ENCODE peak calls at places on chromosomes 16 and 17, in seven cellular contexts. One of them, this sample, is unnamed.

GRCh38 chr16:75621170-75621477 is 2.0 kb downstream of the ADAT1 start:
- DNase-seq in upper lobe of left lung: no peak
- DNase-seq in activated CD4-positive, alpha-beta T cell treated with anti-CD3 and anti-CD28 coated beads for 36 hours: no peak
- DNase-seq in NCI-H2171 treated with DMSO at 0.1 percent for 48 hours: peak
- DNase-seq in heart right ventricle: no peak
- DNase-seq in T-helper 1 cell: no peak
- DNase-seq in SHP77: no peak
- DNase-seq in this sample: no peak

GRCh38 chr17:50157891-50158290 is 7.4 kb upstream of the PPP1R9B start:
- DNase-seq in upper lobe of left lung: no peak
- DNase-seq in activated CD4-positive, alpha-beta T cell treated with anti-CD3 and anti-CD28 coated beads for 36 hours: no peak
- DNase-seq in NCI-H2171 treated with DMSO at 0.1 percent for 48 hours: no peak
- DNase-seq in heart right ventricle: no peak
- DNase-seq in T-helper 1 cell: no peak
- DNase-seq in SHP77: no peak
- DNase-seq in this sample: no peak

GRCh38 chr17:63961355-63962207 is 11.1 kb downstream of the SCN4A start:
- DNase-seq in upper lobe of left lung: peak
- DNase-seq in activated CD4-positive, alpha-beta T cell treated with anti-CD3 and anti-CD28 coated beads for 36 hours: peak
- DNase-seq in NCI-H2171 treated with DMSO at 0.1 percent for 48 hours: no peak
- DNase-seq in heart right ventricle: peak
- DNase-seq in T-helper 1 cell: peak
- DNase-seq in SHP77: peak
- DNase-seq in this sample: peak

GRCh38 chr16:1825864-1826690 is 548 bp downstream of the HAGH start:
- DNase-seq in upper lobe of left lung: peak
- DNase-seq in activated CD4-positive, alpha-beta T cell treated with anti-CD3 and anti-CD28 coated beads for 36 hours: peak
- DNase-seq in NCI-H2171 treated with DMSO at 0.1 percent for 48 hours: peak
- DNase-seq in heart right ventricle: peak
- DNase-seq in T-helper 1 cell: peak
- DNase-seq in SHP77: peak
- DNase-seq in this sample: no peak

GRCh38 chr16:49465661-49466528 is 92.3 kb downstream of the C16orf78 start:
- DNase-seq in upper lobe of left lung: peak
- DNase-seq in activated CD4-positive, alpha-beta T cell treated with anti-CD3 and anti-CD28 coated beads for 36 hours: no peak
- DNase-seq in NCI-H2171 treated with DMSO at 0.1 percent for 48 hours: no peak
- DNase-seq in heart right ventricle: no peak
- DNase-seq in T-helper 1 cell: no peak
- DNase-seq in SHP77: no peak
- DNase-seq in this sample: no peak

GRCh38 chr16:11181889-11182279 is 74.1 kb downstream of the SOCS1 start:
- DNase-seq in upper lobe of left lung: peak
- DNase-seq in activated CD4-positive, alpha-beta T cell treated with anti-CD3 and anti-CD28 coated beads for 36 hours: peak
- DNase-seq in NCI-H2171 treated with DMSO at 0.1 percent for 48 hours: no peak
- DNase-seq in heart right ventricle: no peak
- DNase-seq in T-helper 1 cell: no peak
- DNase-seq in SHP77: no peak
- DNase-seq in this sample: no peak

GRCh38 chr16:87145181-87146176 is 171.7 kb downstream of the C16orf95 start:
- DNase-seq in upper lobe of left lung: no peak
- DNase-seq in activated CD4-positive, alpha-beta T cell treated with anti-CD3 and anti-CD28 coated beads for 36 hours: peak
- DNase-seq in NCI-H2171 treated with DMSO at 0.1 percent for 48 hours: no peak
- DNase-seq in heart right ventricle: no peak
- DNase-seq in T-helper 1 cell: no peak
- DNase-seq in SHP77: no peak
- DNase-seq in this sample: no peak

GRCh38 chr17:41434313-41434895 is 6.4 kb downstream of the KRT38 start:
- DNase-seq in upper lobe of left lung: no peak
- DNase-seq in activated CD4-positive, alpha-beta T cell treated with anti-CD3 and anti-CD28 coated beads for 36 hours: no peak
- DNase-seq in NCI-H2171 treated with DMSO at 0.1 percent for 48 hours: no peak
- DNase-seq in heart right ventricle: no peak
- DNase-seq in T-helper 1 cell: no peak
- DNase-seq in SHP77: no peak
- DNase-seq in this sample: no peak

GRCh38 chr16:15946257-15947044 is 3.0 kb upstream of the ABCC1 start:
- DNase-seq in upper lobe of left lung: no peak
- DNase-seq in activated CD4-positive, alpha-beta T cell treated with anti-CD3 and anti-CD28 coated beads for 36 hours: no peak
- DNase-seq in NCI-H2171 treated with DMSO at 0.1 percent for 48 hours: no peak
- DNase-seq in heart right ventricle: no peak
- DNase-seq in T-helper 1 cell: no peak
- DNase-seq in SHP77: no peak
- DNase-seq in this sample: peak

GRCh38 chr17:45433136-45433535 is 466 bp upstream of the ARHGAP27 start:
- DNase-seq in upper lobe of left lung: no peak
- DNase-seq in activated CD4-positive, alpha-beta T cell treated with anti-CD3 and anti-CD28 coated beads for 36 hours: no peak
- DNase-seq in NCI-H2171 treated with DMSO at 0.1 percent for 48 hours: no peak
- DNase-seq in heart right ventricle: no peak
- DNase-seq in T-helper 1 cell: no peak
- DNase-seq in SHP77: no peak
- DNase-seq in this sample: no peak

GRCh38 chr16:68644715-68645493 is at the start of gene CDH3:
- DNase-seq in upper lobe of left lung: peak
- DNase-seq in activated CD4-positive, alpha-beta T cell treated with anti-CD3 and anti-CD28 coated beads for 36 hours: peak
- DNase-seq in NCI-H2171 treated with DMSO at 0.1 percent for 48 hours: peak
- DNase-seq in heart right ventricle: no peak
- DNase-seq in T-helper 1 cell: peak
- DNase-seq in SHP77: no peak
- DNase-seq in this sample: no peak

GRCh38 chr17:9566067-9566466 is 9.6 kb downstream of the STX8 start:
- DNase-seq in upper lobe of left lung: no peak
- DNase-seq in activated CD4-positive, alpha-beta T cell treated with anti-CD3 and anti-CD28 coated beads for 36 hours: no peak
- DNase-seq in NCI-H2171 treated with DMSO at 0.1 percent for 48 hours: peak
- DNase-seq in heart right ventricle: no peak
- DNase-seq in T-helper 1 cell: no peak
- DNase-seq in SHP77: peak
- DNase-seq in this sample: peak

GRCh38 chr17:18041776-18042175 is 2.6 kb downstream of the GID4 start:
- DNase-seq in upper lobe of left lung: no peak
- DNase-seq in activated CD4-positive, alpha-beta T cell treated with anti-CD3 and anti-CD28 coated beads for 36 hours: no peak
- DNase-seq in NCI-H2171 treated with DMSO at 0.1 percent for 48 hours: no peak
- DNase-seq in heart right ventricle: no peak
- DNase-seq in T-helper 1 cell: no peak
- DNase-seq in SHP77: no peak
- DNase-seq in this sample: no peak

GRCh38 chr17:29177871-29178749 is 2.1 kb downstream of the MYO18A start:
- DNase-seq in upper lobe of left lung: peak
- DNase-seq in activated CD4-positive, alpha-beta T cell treated with anti-CD3 and anti-CD28 coated beads for 36 hours: no peak
- DNase-seq in NCI-H2171 treated with DMSO at 0.1 percent for 48 hours: no peak
- DNase-seq in heart right ventricle: no peak
- DNase-seq in T-helper 1 cell: no peak
- DNase-seq in SHP77: no peak
- DNase-seq in this sample: no peak

GRCh38 chr16:88769617-88770458 is 15.2 kb downstream of the PIEZO1 start:
- DNase-seq in upper lobe of left lung: peak
- DNase-seq in activated CD4-positive, alpha-beta T cell treated with anti-CD3 and anti-CD28 coated beads for 36 hours: peak
- DNase-seq in NCI-H2171 treated with DMSO at 0.1 percent for 48 hours: peak
- DNase-seq in heart right ventricle: no peak
- DNase-seq in T-helper 1 cell: no peak
- DNase-seq in SHP77: peak
- DNase-seq in this sample: peak

GRCh38 chr17:36511216-36511615 is 23.5 kb downstream of the MYO19 start:
- DNase-seq in upper lobe of left lung: no peak
- DNase-seq in activated CD4-positive, alpha-beta T cell treated with anti-CD3 and anti-CD28 coated beads for 36 hours: no peak
- DNase-seq in NCI-H2171 treated with DMSO at 0.1 percent for 48 hours: no peak
- DNase-seq in heart right ventricle: no peak
- DNase-seq in T-helper 1 cell: no peak
- DNase-seq in SHP77: no peak
- DNase-seq in this sample: no peak

GRCh38 chr16:31077024-31077423 is 2.8 kb downstream of the ZNF646 start:
- DNase-seq in upper lobe of left lung: no peak
- DNase-seq in activated CD4-positive, alpha-beta T cell treated with anti-CD3 and anti-CD28 coated beads for 36 hours: no peak
- DNase-seq in NCI-H2171 treated with DMSO at 0.1 percent for 48 hours: no peak
- DNase-seq in heart right ventricle: no peak
- DNase-seq in T-helper 1 cell: no peak
- DNase-seq in SHP77: no peak
- DNase-seq in this sample: no peak

GRCh38 chr17:73465851-73466250 is 154.1 kb upstream of the CDC42EP4 start:
- DNase-seq in upper lobe of left lung: no peak
- DNase-seq in activated CD4-positive, alpha-beta T cell treated with anti-CD3 and anti-CD28 coated beads for 36 hours: no peak
- DNase-seq in NCI-H2171 treated with DMSO at 0.1 percent for 48 hours: peak
- DNase-seq in heart right ventricle: no peak
- DNase-seq in T-helper 1 cell: no peak
- DNase-seq in SHP77: peak
- DNase-seq in this sample: no peak

GRCh38 chr17:37485938-37486570 is 3.6 kb upstream of the DUSP14 start:
- DNase-seq in upper lobe of left lung: no peak
- DNase-seq in activated CD4-positive, alpha-beta T cell treated with anti-CD3 and anti-CD28 coated beads for 36 hours: no peak
- DNase-seq in NCI-H2171 treated with DMSO at 0.1 percent for 48 hours: no peak
- DNase-seq in heart right ventricle: no peak
- DNase-seq in T-helper 1 cell: no peak
- DNase-seq in SHP77: no peak
- DNase-seq in this sample: no peak

GRCh38 chr16:1030381-1030901 is 42.1 kb upstream of the SSTR5 start:
- DNase-seq in upper lobe of left lung: no peak
- DNase-seq in activated CD4-positive, alpha-beta T cell treated with anti-CD3 and anti-CD28 coated beads for 36 hours: no peak
- DNase-seq in NCI-H2171 treated with DMSO at 0.1 percent for 48 hours: peak
- DNase-seq in heart right ventricle: no peak
- DNase-seq in T-helper 1 cell: no peak
- DNase-seq in SHP77: no peak
- DNase-seq in this sample: no peak

This sample was measured in LNCaP clone FGC.